ENCODE peak calls at places on chromosome 7, in seven cellular contexts. V is CD8-positive, alpha-beta T cell; W is thoracic aorta; S is lung; M is A549; G is CD4-positive, CD25-positive, alpha-beta regulatory T cell; L is Panc1. B is an unnamed sample.

GRCh38 chr7:2231992-2232765 is 566 bp downstream of the MAD1L1 start:
- DNase-seq in V (peak; percentile 22), W (no peak), S (no peak), M (no peak), G (peak; percentile 25), L (no peak), B (no peak)

GRCh38 chr7:112946350-112946749 is 140.3 kb downstream of the GPR85 start:
- DNase-seq in V (no peak), W (no peak), S (no peak), M (no peak), G (no peak), L (no peak), B (no peak)

GRCh38 chr7:70791341-70791740 is 340.6 kb upstream of the GALNT17 start:
- DNase-seq in V (no peak), W (no peak), S (no peak), M (no peak), G (no peak), L (no peak), B (no peak)

GRCh38 chr7:33880787-33881186 is 24.6 kb upstream of the BMPER start:
- DNase-seq in V (no peak), W (no peak), S (no peak), M (no peak), G (no peak), L (no peak), B (no peak)

GRCh38 chr7:36673703-36674102 is 50.6 kb downstream of the AOAH start:
- DNase-seq in V (no peak), W (no peak), S (no peak), M (no peak), G (no peak), L (no peak), B (no peak)

GRCh38 chr7:37311282-37311868 is 137.3 kb downstream of the ELMO1 start:
- DNase-seq in V (no peak), W (no peak), S (no peak), M (no peak), G (peak; percentile 9), L (no peak), B (no peak)

GRCh38 chr7:44735403-44736165 is 13.1 kb upstream of the ZMIZ2 start:
- DNase-seq in V (no peak), W (no peak), S (no peak), M (peak; percentile 65), G (peak; percentile 75), L (peak; percentile 98), B (peak; percentile 78)

GRCh38 chr7:95963446-95963990 is 191.2 kb downstream of the DYNC1I1 start:
- DNase-seq in V (no peak), W (no peak), S (no peak), M (no peak), G (no peak), L (no peak), B (no peak)

GRCh38 chr7:83072576-83073517 is 89.8 kb downstream of the PCLO start:
- DNase-seq in V (no peak), W (no peak), S (no peak), M (no peak), G (no peak), L (no peak), B (no peak)

GRCh38 chr7:128775744-128776474 is at the start of gene OPN1SW:
- DNase-seq in V (no peak), W (no peak), S (no peak), M (no peak), G (no peak), L (no peak), B (no peak)

GRCh38 chr7:7799138-7799537 is 80.7 kb upstream of the RPA3 start:
- DNase-seq in V (no peak), W (no peak), S (no peak), M (peak; percentile 33), G (no peak), L (peak; percentile 64), B (peak; percentile 4)

GRCh38 chr7:53426145-53426750 is 390.8 kb downstream of the POM121L12 start:
- DNase-seq in V (no peak), W (no peak), S (no peak), M (no peak), G (no peak), L (no peak), B (no peak)

GRCh38 chr7:26459794-26460193 is 168.1 kb downstream of the SNX10 start:
- DNase-seq in V (no peak), W (no peak), S (no peak), M (no peak), G (no peak), L (no peak), B (no peak)

GRCh38 chr7:54961391-54961790 is 57.4 kb upstream of the EGFR start:
- DNase-seq in V (no peak), W (no peak), S (no peak), M (no peak), G (no peak), L (no peak), B (peak; percentile 66)

GRCh38 chr7:43438897-43439479 is 143.9 kb upstream of the STK17A start:
- DNase-seq in V (no peak), W (no peak), S (no peak), M (no peak), G (no peak), L (no peak), B (no peak)

GRCh38 chr7:36038063-36038721 is 114.9 kb upstream of the EEPD1 start:
- DNase-seq in V (no peak), W (no peak), S (no peak), M (no peak), G (no peak), L (no peak), B (no peak)

GRCh38 chr7:126398851-126399529 is 853.8 kb downstream of the GRM8 start:
- DNase-seq in V (no peak), W (no peak), S (no peak), M (no peak), G (no peak), L (no peak), B (no peak)

GRCh38 chr7:26451997-26452396 is 160.3 kb downstream of the SNX10 start:
- DNase-seq in V (no peak), W (no peak), S (no peak), M (no peak), G (no peak), L (no peak), B (no peak)

GRCh38 chr7:158863611-158864506 is 7.5 kb downstream of the DYNC2I1 start:
- DNase-seq in V (peak; percentile 13), W (peak; percentile 62), S (peak; percentile 76), M (peak; percentile 41), G (peak; percentile 63), L (no peak), B (peak; percentile 48)

GRCh38 chr7:4265056-4265455 is 417.0 kb upstream of the FOXK1 start:
- DNase-seq in V (no peak), W (no peak), S (no peak), M (no peak), G (no peak), L (no peak), B (no peak)

GRCh38 chr7:96921231-96921630 is 84.1 kb upstream of the DLX6 start:
- DNase-seq in V (no peak), W (no peak), S (no peak), M (no peak), G (no peak), L (no peak), B (no peak)

GRCh38 chr7:80622531-80622930 is 15.9 kb upstream of the CD36 start:
- DNase-seq in V (no peak), W (no peak), S (no peak), M (no peak), G (no peak), L (no peak), B (no peak)

DNA sequence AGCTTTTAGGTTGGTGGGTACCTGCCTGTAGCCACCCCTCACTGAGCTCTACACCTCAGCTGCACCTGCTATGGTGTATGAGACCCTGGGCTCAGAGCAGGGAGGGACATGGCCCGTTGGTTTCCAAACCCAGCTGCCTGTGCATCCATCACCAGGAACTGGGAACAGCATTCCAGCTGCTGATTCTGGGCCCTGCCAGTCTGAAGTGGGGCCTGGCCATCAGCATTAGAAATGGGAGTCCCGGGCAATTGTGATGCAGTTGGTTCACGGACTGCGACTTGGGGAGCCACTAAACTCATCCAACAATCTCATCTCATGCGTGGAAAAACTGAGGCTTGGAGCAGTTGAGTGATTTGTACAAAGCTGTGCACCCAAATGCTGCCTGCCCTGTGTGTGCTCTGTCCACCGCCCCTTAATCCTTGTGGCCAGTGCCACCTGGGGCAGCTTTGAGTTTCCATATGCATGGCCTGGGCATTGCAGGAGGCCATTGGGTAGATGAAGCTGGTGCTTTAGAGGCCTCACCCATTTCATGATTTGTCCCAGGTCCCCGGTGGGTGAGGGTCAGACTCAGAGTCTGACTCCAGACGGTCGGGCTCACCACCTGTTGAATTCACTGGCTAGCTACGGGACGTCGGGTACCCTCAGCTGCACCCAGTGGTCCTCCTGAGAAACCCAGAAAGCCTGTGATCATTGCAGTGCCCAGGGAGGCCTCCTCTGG is 109.0 kb upstream of the SHH start:
- DNase-seq in V (no peak), W (no peak), S (no peak), M (no peak), G (no peak), L (no peak), B (no peak)
- H3K27ac ChIP-seq in V (no peak overlapping the region), W (no peak overlapping the region), S (no peak overlapping the region), M (peak overlapping the region; percentile 93), G (no peak overlapping the region), L (peak overlapping the region; percentile 24), B (no peak overlapping the region)

GRCh38 chr7:18053177-18053928 is 25.7 kb upstream of the PRPS1L1 start:
- DNase-seq in V (no peak), W (no peak), S (no peak), M (no peak), G (no peak), L (no peak), B (peak; percentile 51)
- H3K27ac ChIP-seq in V (no peak overlapping the region), W (no peak overlapping the region), S (no peak overlapping the region), M (no peak overlapping the region), G (no peak overlapping the region), L (no peak overlapping the region), B (no peak overlapping the region)

GRCh38 chr7:17697128-17697881 is 243.0 kb downstream of the SNX13 start:
- DNase-seq in V (no peak), W (no peak), S (no peak), M (no peak), G (no peak), L (no peak), B (no peak)

GRCh38 chr7:17700138-17700537 is 240.2 kb downstream of the SNX13 start:
- DNase-seq in V (no peak), W (no peak), S (no peak), M (no peak), G (no peak), L (no peak), B (no peak)

GRCh38 chr7:17699696-17700095 is 240.6 kb downstream of the SNX13 start:
- DNase-seq in V (no peak), W (no peak), S (no peak), M (no peak), G (no peak), L (no peak), B (no peak)

DNA sequence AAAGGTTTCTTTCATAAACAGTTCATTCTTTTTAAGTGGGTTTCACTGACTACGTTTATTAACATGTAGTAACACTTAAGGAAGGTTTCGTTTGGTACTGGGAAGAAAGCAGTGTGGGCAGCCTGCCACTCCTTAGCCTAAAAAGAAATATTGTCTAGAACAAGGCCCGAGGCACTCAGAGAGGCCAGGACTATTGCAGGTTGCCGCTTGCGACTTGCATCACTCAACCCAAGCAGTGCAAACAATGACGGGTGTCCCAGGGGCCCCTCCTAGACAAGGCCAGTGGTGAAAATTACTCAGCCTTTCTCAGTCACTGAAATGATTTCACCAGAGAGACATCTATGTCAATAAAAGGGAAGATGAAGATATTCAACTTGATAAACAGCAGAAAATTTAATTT is 243.9 kb downstream of the SNX13 start:
- DNase-seq in V (no peak), W (no peak), S (peak; percentile 56), M (peak; percentile 70), G (no peak), L (no peak), B (peak; percentile 91)
- H3K27ac ChIP-seq in V (no peak overlapping the region), W (no peak overlapping the region), S (no peak overlapping the region), M (peak overlapping the region; percentile 93), G (no peak overlapping the region), L (no peak overlapping the region), B (peak overlapping the region; percentile 79)

GRCh38 chr7:122303971-122304603 is 463 bp downstream of the FEZF1 start:
- DNase-seq in V (no peak), W (no peak), S (no peak), M (no peak), G (no peak), L (no peak), B (no peak)
- H3K27ac ChIP-seq in V (no peak overlapping the region), W (no peak overlapping the region), S (no peak overlapping the region), M (no peak overlapping the region), G (no peak overlapping the region), L (no peak overlapping the region), B (no peak overlapping the region)

B was measured in RWPE1.